ENCODE peak calls at places on chromosomes 7 and 10, in five cellular contexts. X is spleen, I is mammary epithelial cell, G is Panc1, W is neuronal stem cell. P is an unnamed sample.

GRCh38 chr10:84727398-84727797 is 399.0 kb downstream of the CCSER2 start:
- DNase-seq in X (no peak), I (no peak), G (no peak), W (no peak), P (no peak)

GRCh38 chr7:80335473-80336232 is 176.2 kb downstream of the GNAT3 start:
- DNase-seq in X (no peak), I (no peak), G (no peak), W (peak; percentile 35), P (peak; percentile 61)

GRCh38 chr7:41890631-41891265 is 187.9 kb upstream of the INHBA start:
- DNase-seq in X (no peak), I (no peak), G (no peak), W (no peak), P (no peak)

GRCh38 chr7:136324073-136324704 is 347.0 kb upstream of the MTPN start:
- DNase-seq in X (no peak), I (no peak), G (no peak), W (no peak), P (no peak)

GRCh38 chr10:34137955-34138354 is 677.1 kb downstream of the PARD3 start:
- DNase-seq in X (no peak), I (peak; percentile 55), G (no peak), W (no peak), P (no peak)

GRCh38 chr7:133784421-133785045 is 342.6 kb upstream of the LRGUK start:
- DNase-seq in X (no peak), I (no peak), G (no peak), W (no peak), P (no peak)

GRCh38 chr7:41886257-41886905 is 183.5 kb upstream of the INHBA start:
- DNase-seq in X (no peak), I (peak; percentile 43), G (no peak), W (no peak), P (peak; percentile 47)

GRCh38 chr10:49230004-49230403 is 41.8 kb upstream of the TMEM273 start:
- DNase-seq in X (no peak), I (no peak), G (no peak), W (no peak), P (no peak)

GRCh38 chr10:100350914-100351485 is 4.0 kb downstream of the SCD start:
- DNase-seq in X (no peak), I (no peak), G (no peak), W (no peak), P (no peak)

GRCh38 chr7:47557986-47558670 is 23.8 kb downstream of the TNS3 start:
- DNase-seq in X (peak; percentile 60), I (peak; percentile 70), G (no peak), W (no peak), P (no peak)

GRCh38 chr10:10975647-10976046 is 42.0 kb upstream of the CELF2 start:
- DNase-seq in X (no peak), I (no peak), G (no peak), W (no peak), P (no peak)

GRCh38 chr10:63210611-63211196 is 77.6 kb downstream of the NRBF2 start:
- DNase-seq in X (no peak), I (no peak), G (no peak), W (no peak), P (no peak)
- H3K36me3 ChIP-seq in X (no peaks in the 10 kb centered on the region), I (peaks cover 27% of the 10 kb centered on the region), G (peaks cover 64% of the 10 kb centered on the region), W (peaks cover 10% of the 10 kb centered on the region), P (no peaks in the 10 kb centered on the region)

DNA sequence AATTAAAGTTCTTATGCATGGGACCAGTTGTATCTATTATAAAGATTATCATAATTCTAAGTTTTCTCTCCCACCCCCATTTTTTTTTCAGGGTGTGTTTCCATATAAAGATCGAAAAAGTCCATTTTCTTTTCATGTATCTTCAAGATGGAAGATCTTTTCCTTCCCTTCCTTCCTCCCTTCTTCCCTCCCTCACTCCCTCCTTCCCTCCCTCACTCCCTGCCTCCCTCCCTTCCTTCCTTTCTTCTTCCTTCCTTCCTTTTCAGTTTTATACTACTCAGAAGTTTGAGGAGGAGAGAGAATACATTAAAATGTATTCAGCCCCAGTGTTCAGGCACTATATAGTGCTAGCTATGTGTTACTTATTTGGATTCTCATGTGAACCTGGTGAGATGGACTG is 98.0 kb downstream of the POLL start:
- DNase-seq in X (no peak), I (no peak), G (no peak), W (no peak), P (no peak)
- H3K27ac ChIP-seq in X (no peak overlapping the region), I (no peak overlapping the region), G (no peak overlapping the region), W (no peak overlapping the region), P (no peak overlapping the region)

GRCh38 chr7:88205179-88205578 is 14.7 kb downstream of the SRI start:
- DNase-seq in X (no peak), I (no peak), G (no peak), W (no peak), P (no peak)

GRCh38 chr7:88206235-88206634 is 13.6 kb downstream of the SRI start:
- DNase-seq in X (no peak), I (no peak), G (no peak), W (no peak), P (no peak)

GRCh38 chr7:88202799-88203198 is 17.0 kb downstream of the SRI start:
- DNase-seq in X (no peak), I (no peak), G (no peak), W (no peak), P (no peak)

GRCh38 chr7:88203401-88203800 is 16.4 kb downstream of the SRI start:
- DNase-seq in X (no peak), I (no peak), G (no peak), W (no peak), P (no peak)

GRCh38 chr7:88204525-88205103 is 15.2 kb downstream of the SRI start:
- DNase-seq in X (no peak), I (no peak), G (no peak), W (no peak), P (no peak)
- H3K36me3 ChIP-seq in X (peaks cover 4% of the 10 kb centered on the region), I (peaks cover 25% of the 10 kb centered on the region), G (peaks cover 31% of the 10 kb centered on the region), W (peaks cover 13% of the 10 kb centered on the region), P (no peaks in the 10 kb centered on the region)

GRCh38 chr10:118573512-118573911 is 21.9 kb downstream of the PRLHR start:
- DNase-seq in X (no peak), I (no peak), G (no peak), W (no peak), P (no peak)
- H3K27ac ChIP-seq in X (no peak overlapping the region), I (no peak overlapping the region), G (no peak overlapping the region), W (no peak overlapping the region), P (no peak overlapping the region)

DNA sequence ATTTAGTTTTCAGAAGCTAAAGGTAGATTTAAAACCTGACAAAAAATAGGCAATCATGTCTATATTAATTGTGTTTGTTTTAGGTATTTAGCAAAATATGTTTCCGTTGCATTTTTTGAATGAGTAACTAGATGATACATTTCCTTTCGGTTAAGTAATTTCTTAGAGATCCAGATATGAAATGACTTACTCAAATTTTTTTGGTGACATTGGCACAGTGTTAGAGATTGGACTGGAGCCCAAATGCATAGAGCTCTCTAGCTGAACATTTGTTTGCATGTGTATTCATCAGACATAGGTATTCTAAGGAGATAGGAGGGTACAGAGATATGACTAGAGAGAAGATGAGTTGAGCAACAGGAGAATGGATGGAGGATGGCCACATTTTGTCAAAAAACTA is 1.9 kb downstream of the BUB3 start:
- DNase-seq in X (no peak), I (no peak), G (no peak), W (no peak), P (no peak)
- H3K36me3 ChIP-seq in X (no peaks in the 10 kb centered on the region), I (peaks cover 30% of the 10 kb centered on the region), G (peaks cover 53% of the 10 kb centered on the region), W (peaks cover 13% of the 10 kb centered on the region), P (peaks cover 27% of the 10 kb centered on the region)

GRCh38 chr10:45558406-45558805 is 114.2 kb downstream of the ZFAND4 start:
- DNase-seq in X (no peak), I (no peak), G (no peak), W (no peak), P (no peak)
- H3K27ac ChIP-seq in X (peak overlapping the region; percentile 68), I (no peak overlapping the region), G (peak overlapping the region; percentile 2), W (no peak overlapping the region), P (no peak overlapping the region)

GRCh38 chr10:3110782-3111625 is 43.7 kb downstream of the PFKP start:
- DNase-seq in X (no peak), I (no peak), G (no peak), W (no peak), P (no peak)
- H3K36me3 ChIP-seq in X (no peaks in the 10 kb centered on the region), I (peaks cover 36% of the 10 kb centered on the region), G (peaks cover 4% of the 10 kb centered on the region), W (peaks cover 39% of the 10 kb centered on the region), P (peaks cover 10% of the 10 kb centered on the region)

DNA sequence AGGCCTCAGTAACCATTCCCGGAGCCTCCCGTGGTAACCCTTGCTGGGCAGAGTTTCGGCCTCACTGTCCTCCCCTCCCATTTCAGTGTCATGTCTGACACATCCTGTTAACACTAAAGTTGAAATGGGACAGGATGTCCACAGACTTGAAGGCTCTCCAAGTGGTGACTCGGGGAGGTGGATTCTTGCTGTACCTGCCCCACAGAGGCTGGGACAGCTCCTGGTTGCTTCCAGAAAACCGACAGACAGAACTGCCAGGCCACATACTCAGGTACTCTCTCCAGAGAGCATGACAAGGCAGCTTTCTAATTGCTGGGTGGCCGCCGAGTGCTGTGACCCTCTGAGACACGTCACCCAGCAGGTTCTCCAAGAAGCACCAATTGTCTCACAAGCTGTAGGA is 17.9 kb upstream of the CYTH3 start:
- DNase-seq in X (peak; percentile 34), I (peak; percentile 65), G (no peak), W (no peak), P (no peak)
- H3K27ac ChIP-seq in X (no peak overlapping the region), I (peak overlapping the region; percentile 68), G (no peak overlapping the region), W (no peak overlapping the region), P (no peak overlapping the region)

GRCh38 chr7:130182990-130183389 is 22.2 kb downstream of the TMEM209 start:
- DNase-seq in X (no peak), I (no peak), G (no peak), W (no peak), P (no peak)

GRCh38 chr7:130180571-130180971 is 24.6 kb downstream of the TMEM209 start:
- DNase-seq in X (no peak), I (peak; percentile 87), G (peak; percentile 52), W (no peak), P (no peak)

GRCh38 chr7:130179631-130180030 is 25.6 kb downstream of the TMEM209 start:
- DNase-seq in X (no peak), I (no peak), G (no peak), W (no peak), P (no peak)

GRCh38 chr7:130178251-130178650 is 27.0 kb downstream of the TMEM209 start:
- DNase-seq in X (no peak), I (no peak), G (no peak), W (no peak), P (no peak)
- H3K36me3 ChIP-seq in X (no peaks in the 10 kb centered on the region), I (peaks cover 23% of the 10 kb centered on the region), G (peaks cover 17% of the 10 kb centered on the region), W (peaks cover 20% of the 10 kb centered on the region), P (peaks cover 54% of the 10 kb centered on the region)

GRCh38 chr10:8332730-8333111 is 278.2 kb downstream of the GATA3 start:
- DNase-seq in X (no peak), I (no peak), G (no peak), W (no peak), P (no peak)
- H3K27ac ChIP-seq in X (peak overlapping the region; percentile 60), I (no peak overlapping the region), G (no peak overlapping the region), W (no peak overlapping the region), P (no peak overlapping the region)

P was measured in transverse colon.